ENCODE peak calls at places on chromosomes 16 and 17, in six cellular contexts. U is breast epithelium, L is vagina, M is GM12891, G is HCT116, W is spleen. A is an unnamed sample.

GRCh38 chr17:29582767-29583166 is 6.7 kb downstream of the GIT1 start:
- DNase-seq in L (no peak), M (no peak), W (no peak), G (no peak), U (no peak), A (no peak)

GRCh38 chr17:3845361-3845753 is 689 bp downstream of the NCBP3 start:
- DNase-seq in U (no peak), M (peak), W (no peak), L (no peak), G (no peak), A (no peak)

GRCh38 chr17:29257756-29258155 is 11.1 kb downstream of the CRYBA1 start:
- DNase-seq in M (no peak), G (no peak), W (no peak), U (no peak), L (no peak), A (no peak)

GRCh38 chr16:86069736-86070298 is 170.9 kb downstream of the IRF8 start:
- DNase-seq in L (no peak), W (peak), M (no peak), G (no peak), U (no peak), A (no peak)

GRCh38 chr16:1870365-1871082 is 1.4 kb downstream of the MEIOB start:
- DNase-seq in G (peak), U (no peak), W (no peak), L (no peak), M (no peak), A (no peak)

GRCh38 chr16:3012828-3013420 is at the start of gene CLDN9:
- DNase-seq in G (no peak), M (no peak), L (no peak), W (no peak), U (no peak), A (no peak)

GRCh38 chr17:79814966-79815835 is 18.3 kb upstream of the CBX8 start:
- DNase-seq in L (no peak), U (peak), G (no peak), M (no peak), W (no peak), A (no peak)

GRCh38 chr17:76716834-76717205 is 6.1 kb upstream of the MXRA7 start:
- DNase-seq in L (no peak), M (no peak), W (peak), G (no peak), U (no peak), A (no peak)

GRCh38 chr17:7213895-7214299 is 5.7 kb downstream of the DLG4 start:
- DNase-seq in W (no peak), U (no peak), G (peak), L (no peak), M (no peak), A (no peak)

GRCh38 chr17:59167571-59168001 is 12.0 kb downstream of the PRR11 start:
- DNase-seq in M (no peak), W (no peak), U (no peak), L (no peak), G (no peak), A (peak)

GRCh38 chr17:15031971-15032370 is 233.2 kb downstream of the PMP22 start:
- DNase-seq in W (no peak), U (no peak), G (no peak), M (no peak), L (no peak), A (no peak)

GRCh38 chr16:54026456-54026855 is 260.1 kb downstream of the IRX3 start:
- DNase-seq in W (no peak), L (no peak), U (no peak), G (no peak), M (no peak), A (no peak)

GRCh38 chr17:7038025-7038862 is 2.4 kb downstream of the SLC16A13 start:
- DNase-seq in U (no peak), M (no peak), L (no peak), W (peak), G (no peak), A (no peak)

GRCh38 chr16:85347213-85347591 is 234.9 kb upstream of the CIBAR2 start:
- DNase-seq in G (no peak), M (no peak), U (no peak), L (no peak), W (no peak), A (no peak)

GRCh38 chr16:11668590-11669379 is 530 bp downstream of the SNN start:
- DNase-seq in M (no peak), G (no peak), U (no peak), L (no peak), W (peak), A (no peak)

GRCh38 chr17:66625321-66625767 is 209.6 kb upstream of the CACNG5 start:
- DNase-seq in W (no peak), M (no peak), L (no peak), U (no peak), G (peak), A (no peak)

GRCh38 chr17:72563952-72564351 is 443.1 kb downstream of the SOX9 start:
- DNase-seq in L (no peak), G (no peak), U (no peak), W (no peak), M (no peak), A (no peak)

GRCh38 chr16:3068486-3068885 is 3.0 kb downstream of the IL32 start:
- DNase-seq in W (peak), L (no peak), U (no peak), G (no peak), M (no peak), A (no peak)

GRCh38 chr16:1070084-1070987 is 2.2 kb upstream of the SSTR5 start:
- DNase-seq in U (no peak), W (no peak), M (no peak), L (no peak), G (no peak), A (no peak)

GRCh38 chr17:82077617-82078358 is 12.2 kb upstream of the DUS1L start:
- DNase-seq in W (no peak), U (peak), M (no peak), G (no peak), L (no peak), A (no peak)

GRCh38 chr17:82080048-82080788 is 14.6 kb upstream of the DUS1L start:
- DNase-seq in U (no peak), W (no peak), G (no peak), M (no peak), L (no peak), A (no peak)

GRCh38 chr17:82076785-82077591 is 11.4 kb upstream of the DUS1L start:
- DNase-seq in G (no peak), M (no peak), L (no peak), U (no peak), W (no peak), A (no peak)

GRCh38 chr17:82079001-82079677 is 13.5 kb upstream of the DUS1L start:
- DNase-seq in L (no peak), G (no peak), U (no peak), W (no peak), M (no peak), A (no peak)

DNA sequence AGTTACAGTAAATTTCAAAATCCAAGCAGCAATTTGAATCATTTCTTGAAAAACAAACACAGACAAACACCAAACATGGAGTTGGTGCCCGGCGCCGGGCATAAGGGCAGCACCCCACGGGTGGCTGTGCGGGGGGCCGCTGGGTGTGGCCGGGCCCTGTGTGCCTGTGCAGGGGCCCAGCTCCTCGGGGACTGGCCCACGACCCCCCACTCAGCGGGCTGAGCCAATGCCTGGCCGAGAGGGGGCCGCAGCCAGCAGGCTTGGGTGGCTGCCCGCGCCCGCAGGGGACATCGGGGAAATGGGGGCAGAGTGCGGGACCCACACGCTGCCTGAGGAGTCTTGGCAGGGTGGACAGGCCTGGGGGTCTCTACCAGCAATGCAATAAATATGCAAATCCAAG is 12.8 kb upstream of the DUS1L start:
- DNase-seq in G (no peak), M (no peak), W (no peak), U (no peak), L (no peak), A (no peak)
- TF ChIP-seq POLR2AphosphoS5 in G (no peak), M (peak), W (no peak), U (no peak), L (no peak), A (no peak)

GRCh38 chr16:77194295-77195231 is 3.6 kb downstream of the MON1B start:
- DNase-seq in M (no peak), U (no peak), L (no peak), G (no peak), W (peak), A (no peak)

GRCh38 chr16:77193377-77193776 is 2.4 kb downstream of the MON1B start:
- DNase-seq in M (no peak), L (no peak), U (no peak), W (peak), G (no peak), A (no peak)

GRCh38 chr16:77190190-77190477 is 856 bp upstream of the MON1B start:
- DNase-seq in W (no peak), U (no peak), M (no peak), G (no peak), L (no peak), A (no peak)

GRCh38 chr16:77191259-77191969 is 424 bp downstream of the MON1B start:
- DNase-seq in L (no peak), U (no peak), W (peak), G (no peak), M (no peak), A (no peak)

GRCh38 chr16:77190478-77191258 is at the start of gene MON1B:
- DNase-seq in G (peak), M (peak), U (peak), W (peak), L (no peak), A (peak)
- TF ChIP-seq POLR2A in G (no peak), M (peak), U (peak), W (peak), L (peak), A (peak)

GRCh38 chr17:8695241-8695640 is 49.4 kb downstream of the CCDC42 start:
- DNase-seq in G (no peak), L (no peak), M (no peak), U (no peak), W (no peak), A (no peak)

GRCh38 chr17:8698142-8699050 is 46.2 kb downstream of the CCDC42 start:
- DNase-seq in U (no peak), W (no peak), L (no peak), M (no peak), G (no peak), A (no peak)

GRCh38 chr17:8695916-8696415 is 48.7 kb downstream of the CCDC42 start:
- DNase-seq in G (no peak), W (no peak), U (no peak), M (no peak), L (no peak), A (no peak)

GRCh38 chr17:8696456-8696855 is 48.2 kb downstream of the CCDC42 start:
- DNase-seq in U (no peak), W (no peak), M (no peak), L (no peak), G (no peak), A (no peak)

DNA sequence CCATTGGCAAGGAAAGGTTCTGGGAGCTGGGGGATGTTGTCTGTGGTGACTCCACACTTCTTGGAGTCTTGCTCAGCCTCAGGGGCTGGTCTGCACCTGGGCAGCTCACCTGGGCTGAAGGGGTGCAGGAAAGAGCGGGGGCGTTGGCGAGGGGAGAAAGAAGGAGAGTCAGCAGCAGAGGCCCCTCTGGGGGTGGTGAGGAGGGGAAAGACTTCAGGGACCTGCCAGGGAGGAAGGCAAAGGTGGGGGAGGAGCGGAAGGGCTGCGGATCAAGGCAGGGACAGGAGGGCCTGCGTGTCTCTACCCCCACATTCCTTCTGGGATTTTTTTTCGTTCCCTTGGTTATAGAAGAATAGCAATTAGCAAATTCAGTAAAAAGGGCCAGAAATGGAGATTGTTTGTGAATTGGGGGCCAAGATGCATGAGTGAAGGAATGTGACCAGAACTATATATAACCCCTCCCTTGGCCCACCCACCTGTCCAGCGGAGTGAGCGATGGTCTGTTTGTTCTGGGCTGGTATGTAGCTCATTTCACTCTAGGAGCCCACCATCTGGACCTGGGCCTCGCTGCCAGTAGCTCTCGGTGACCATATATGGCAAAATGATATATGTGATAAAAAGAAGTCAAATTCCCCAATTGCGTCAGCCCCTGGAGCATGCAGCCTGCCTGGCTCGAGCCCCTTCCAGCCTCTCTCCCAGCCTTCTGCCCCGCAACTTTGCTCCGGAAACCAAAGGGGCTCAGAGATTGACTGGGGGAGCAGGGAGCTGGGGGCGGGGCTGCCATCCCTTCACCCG is 47.5 kb downstream of the CCDC42 start:
- DNase-seq in W (no peak), M (no peak), G (no peak), U (no peak), L (no peak), A (no peak)
- TF ChIP-seq POLR2AphosphoS5 in W (no peak), M (no peak), G (no peak), U (no peak), L (no peak), A (no peak)

GRCh38 chr17:44221072-44221861 is 1.8 kb upstream of the UBTF start:
- DNase-seq in L (no peak), W (peak), M (peak), G (no peak), U (peak), A (peak)
- TF ChIP-seq POLR2A in L (no peak), W (no peak), M (peak), G (peak), U (no peak), A (no peak)